ENCODE peak calls at places on chromosomes 2 and 18, in five cellular contexts. E, I, B, P and A are unnamed samples.

GRCh38 chr18:23523429-23524212 is 20.3 kb downstream of the RMC1 start:
- DNase-seq in I (no peak), B (no peak), P (peak), E (no peak), A (no peak)

GRCh38 chr2:218260742-218261423 is at the start of gene GPBAR1:
- DNase-seq in B (no peak), I (peak), P (no peak), E (peak), A (no peak)

GRCh38 chr2:226835420-226835795 is 446 bp upstream of the RHBDD1 start:
- DNase-seq in P (no peak), B (no peak), E (no peak), I (no peak), A (peak)

GRCh38 chr18:48540329-48541025 is 1.6 kb downstream of the CTIF start:
- DNase-seq in B (no peak), P (no peak), I (no peak), E (peak), A (peak)

GRCh38 chr18:69936191-69936558 is 11.5 kb downstream of the CD226 start:
- DNase-seq in P (no peak), B (no peak), E (no peak), I (no peak), A (no peak)

GRCh38 chr18:36296591-36297418 is 708 bp upstream of the FHOD3 start:
- DNase-seq in I (no peak), B (peak), E (peak), P (no peak), A (peak)

GRCh38 chr2:69026026-69026425 is 13.0 kb downstream of the ANTXR1 start:
- DNase-seq in I (peak), P (peak), B (no peak), E (peak), A (peak)

GRCh38 chr18:51580580-51580979 is 383.1 kb upstream of the MEX3C start:
- DNase-seq in B (no peak), P (no peak), E (no peak), I (no peak), A (no peak)

GRCh38 chr2:45256173-45256866 is 247.1 kb upstream of the SIX2 start:
- DNase-seq in I (no peak), P (no peak), B (no peak), E (peak), A (no peak)

GRCh38 chr2:112821682-112822081 is 14.9 kb downstream of the IL1B start:
- DNase-seq in B (no peak), I (no peak), E (no peak), P (no peak), A (no peak)

GRCh38 chr2:193581807-193582206 is 1387.1 kb upstream of the TMEFF2 start:
- DNase-seq in P (no peak), E (no peak), B (no peak), I (no peak), A (no peak)

GRCh38 chr2:66899648-66900047 is 464.7 kb downstream of the MEIS1 start:
- DNase-seq in B (no peak), P (no peak), I (no peak), E (no peak), A (no peak)
- TF ChIP-seq SUZ12 in B (no peak), P (no peak), I (no peak), E (no peak), A (no peak)

DNA sequence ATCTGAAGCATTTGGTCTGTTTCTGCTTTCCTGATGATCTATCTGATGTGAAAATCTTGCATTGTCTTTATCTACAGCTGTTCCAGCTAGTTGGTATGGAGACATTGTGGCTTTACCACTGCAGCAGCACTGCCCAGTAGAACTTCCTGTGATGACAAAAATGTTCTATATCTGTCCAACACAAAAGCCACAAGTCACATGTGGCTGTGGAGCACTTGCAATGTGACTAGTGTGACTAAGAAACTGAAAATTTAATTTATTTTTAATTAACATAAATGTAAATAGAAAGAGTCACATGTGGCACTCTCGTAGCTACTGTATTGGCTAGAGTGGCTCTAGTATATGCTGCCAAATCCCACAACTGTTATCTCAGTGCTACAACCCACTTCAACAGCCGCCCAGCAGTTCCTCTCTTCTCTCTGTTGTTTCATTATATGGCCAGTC is 425.7 kb downstream of the SETBP1 start:
- DNase-seq in B (no peak), I (no peak), E (no peak), P (peak), A (no peak)
- TF ChIP-seq SUZ12 in B (no peak), I (no peak), E (no peak), P (no peak), A (no peak)

GRCh38 chr18:10440874-10441273 is 13.6 kb upstream of the APCDD1 start:
- DNase-seq in B (no peak), I (no peak), E (no peak), P (no peak), A (no peak)

GRCh38 chr18:10441472-10441871 is 13.0 kb upstream of the APCDD1 start:
- DNase-seq in E (no peak), B (no peak), P (no peak), I (no peak), A (no peak)

GRCh38 chr18:10439898-10440297 is 14.5 kb upstream of the APCDD1 start:
- DNase-seq in B (no peak), P (no peak), I (no peak), E (no peak), A (no peak)

GRCh38 chr18:10436160-10436559 is 18.3 kb upstream of the APCDD1 start:
- DNase-seq in I (no peak), B (no peak), P (no peak), E (no peak), A (no peak)

GRCh38 chr18:10437837-10438236 is 16.6 kb upstream of the APCDD1 start:
- DNase-seq in E (no peak), I (no peak), P (no peak), B (no peak), A (no peak)
- TF ChIP-seq SUZ12 in E (no peak), I (no peak), P (no peak), B (no peak), A (no peak)

GRCh38 chr18:76610933-76611749 is 116.1 kb upstream of the ZNF516 start:
- DNase-seq in I (no peak), B (no peak), P (no peak), E (no peak), A (no peak)
- TF ChIP-seq SUZ12 in I (no peak), B (no peak), P (no peak), E (no peak), A (no peak)

DNA sequence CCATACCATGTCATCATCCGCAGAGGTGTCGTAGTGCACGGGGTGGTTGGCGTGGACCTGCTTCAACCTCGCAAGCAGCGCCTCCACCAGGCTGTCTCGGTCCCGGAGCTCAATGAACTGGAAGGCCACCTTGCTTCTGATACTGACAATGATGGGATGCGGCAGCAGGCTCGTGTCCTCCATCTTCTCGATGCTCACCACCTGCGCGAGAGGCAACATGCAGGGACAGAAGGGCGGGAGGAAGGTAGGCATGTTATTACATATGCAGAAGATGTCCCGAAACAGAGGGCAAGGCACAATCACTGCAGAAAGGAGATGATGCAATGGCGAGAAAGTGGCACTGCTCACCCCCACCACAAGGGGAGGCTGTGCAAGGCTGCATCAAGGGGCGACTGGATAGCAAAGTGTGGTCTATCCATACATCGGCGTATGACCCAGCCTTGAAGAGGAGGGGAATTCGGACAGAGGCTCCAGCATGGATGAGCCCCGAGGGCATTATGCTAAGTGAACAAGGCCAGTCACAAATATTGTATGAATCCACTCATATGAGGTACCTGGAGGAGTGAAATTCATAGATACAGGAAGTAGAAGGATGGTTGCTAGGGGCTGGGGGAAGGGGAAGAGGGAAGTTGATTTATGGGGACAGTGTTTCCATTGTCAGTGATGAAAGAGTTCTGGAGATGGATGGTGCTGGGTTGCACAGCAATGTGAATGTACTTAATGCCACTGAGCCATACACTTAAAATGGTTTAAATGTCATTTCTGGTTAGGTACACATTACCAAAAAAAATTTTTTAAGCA is 36.6 kb downstream of the RPL31 start:
- DNase-seq in P (no peak), E (peak), B (no peak), I (no peak), A (peak)
- TF ChIP-seq SUZ12 in P (no peak), E (no peak), B (no peak), I (no peak), A (no peak)

DNA sequence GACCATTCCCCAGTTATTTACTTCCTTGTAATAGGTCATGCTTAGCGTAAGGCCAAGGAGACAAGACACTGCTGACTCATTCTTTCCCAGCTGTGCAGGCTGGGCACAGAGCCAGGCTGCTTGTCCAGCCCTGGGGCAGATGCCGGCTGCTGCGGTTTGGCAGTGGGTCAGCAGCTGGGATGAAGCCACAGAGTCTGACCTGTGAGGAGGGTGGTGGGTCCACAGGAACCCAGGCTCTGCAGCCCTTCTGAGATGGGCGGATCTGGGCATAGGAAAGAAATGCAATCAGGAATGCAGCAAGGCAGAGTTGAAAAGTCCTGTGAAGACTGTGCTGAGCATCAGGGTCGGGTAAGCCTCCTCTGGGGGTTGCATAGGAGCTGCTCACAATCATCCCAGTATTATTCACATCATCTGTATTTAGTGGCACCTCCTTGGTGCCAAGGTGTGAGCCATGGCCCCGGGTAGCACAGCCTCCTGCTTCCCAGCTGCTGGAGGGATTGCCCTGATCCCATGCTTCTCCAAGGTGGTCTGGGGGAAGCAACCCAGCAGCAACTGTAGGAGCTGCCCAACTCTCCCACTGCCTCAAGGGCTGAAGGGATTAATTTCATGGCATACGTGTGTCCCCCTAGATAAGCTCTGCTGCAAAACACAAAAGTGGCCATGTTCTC is 139.0 kb downstream of the DDX1 start:
- DNase-seq in P (peak), B (no peak), E (peak), I (no peak), A (peak)
- TF ChIP-seq SUZ12 in P (no peak), B (no peak), E (no peak), I (no peak), A (no peak)